ENCODE peak calls at places on chromosomes 1 and 21, in eight cellular contexts. T is EH; O is A172; C is HuH-7.5; M is stimulated activated CD8-positive, alpha-beta memory T cell treated with anti-CD3 and anti-CD28 coated beads, Interleukin-4, amount 100 ng/mL, for 24 hours; B is brain microvascular endothelial cell; Q is NCI-H2171; F is mesenteric fat pad. D is an unnamed sample.

GRCh38 chr1:241716915-241717651 is 65.0 kb downstream of the WDR64 start:
- DNase-seq in T (peak; percentile 80), O (no peak), C (no peak), M (no peak), B (no peak), Q (no peak), F (no peak), D (no peak)

GRCh38 chr21:33268736-33269441 is 2.7 kb downstream of the IL10RB start:
- DNase-seq in T (no peak), O (no peak), C (no peak), M (no peak), B (no peak), Q (peak; percentile 43), F (no peak), D (no peak)

GRCh38 chr1:99269321-99269720 is 5.0 kb downstream of the PLPPR4 start:
- DNase-seq in T (peak; percentile 24), O (no peak), C (no peak), M (no peak), B (no peak), Q (no peak), F (no peak), D (no peak)

GRCh38 chr1:101005871-101006270 is 19.7 kb downstream of the DPH5 start:
- DNase-seq in T (no peak), O (no peak), C (no peak), M (no peak), B (no peak), Q (no peak), F (no peak), D (no peak)

GRCh38 chr1:175481126-175482071 is 262.0 kb downstream of the TNR start:
- DNase-seq in T (peak; percentile 14), O (peak; percentile 8), C (peak; percentile 12), M (no peak), B (peak; percentile 35), Q (no peak), F (no peak), D (no peak)

GRCh38 chr1:4668738-4669700 is 14.6 kb downstream of the AJAP1 start:
- DNase-seq in T (peak; percentile 97), O (peak; percentile 23), C (no peak), M (no peak), B (peak; percentile 78), Q (no peak), F (no peak), D (no peak)

GRCh38 chr1:206000641-206001339 is 2.4 kb downstream of the RAB7B start:
- DNase-seq in T (peak; percentile 19), O (no peak), C (no peak), M (no peak), B (peak; percentile 59), Q (no peak), F (peak; percentile 51), D (peak; percentile 62)

GRCh38 chr1:16110884-16111283 is 37.4 kb upstream of the FAM131C start:
- DNase-seq in T (no peak), O (no peak), C (no peak), M (no peak), B (no peak), Q (no peak), F (no peak), D (no peak)

GRCh38 chr1:113615425-113615824 is 143.9 kb downstream of the PHTF1 start:
- DNase-seq in T (peak; percentile 53), O (peak; percentile 54), C (no peak), M (no peak), B (no peak), Q (no peak), F (no peak), D (no peak)

GRCh38 chr1:27563407-27564263 is 40.3 kb downstream of the AHDC1 start:
- DNase-seq in T (peak; percentile 72), O (no peak), C (peak; percentile 88), M (no peak), B (no peak), Q (no peak), F (no peak), D (peak; percentile 88)

GRCh38 chr1:64135501-64136245 is 67.8 kb upstream of the UBE2U start:
- DNase-seq in T (no peak), O (no peak), C (no peak), M (no peak), B (no peak), Q (no peak), F (no peak), D (no peak)

GRCh38 chr1:223413216-223413615 is 20.0 kb downstream of the CCDC185 start:
- DNase-seq in T (no peak), O (no peak), C (no peak), M (no peak), B (no peak), Q (no peak), F (no peak), D (no peak)

GRCh38 chr1:180151508-180151907 is 3.2 kb upstream of the QSOX1 start:
- DNase-seq in T (peak; percentile 94), O (peak; percentile 96), C (no peak), M (no peak), B (peak; percentile 78), Q (no peak), F (no peak), D (no peak)